ENCODE peak calls at places on chromosomes 7 and 10, in seven cellular contexts. O, V, A, L, H, S and B are unnamed samples.

GRCh38 chr10:116774728-116775151 is 32.4 kb upstream of the HSPA12A start:
- DNase-seq in O (no peak), L (no peak), S (no peak), A (peak; percentile 86), V (no peak), H (no peak), B (no peak)

GRCh38 chr10:62019685-62020361 is 118.3 kb downstream of the ARID5B start:
- DNase-seq in H (no peak), V (no peak), L (no peak), A (no peak), O (no peak), S (no peak), B (no peak)

GRCh38 chr7:154916381-154917213 is 86.3 kb downstream of the PAXIP1 start:
- DNase-seq in S (no peak), V (no peak), L (no peak), A (no peak), O (no peak), H (peak; percentile 59), B (no peak)

GRCh38 chr10:127375423-127375822 is 173.7 kb upstream of the NPS start:
- DNase-seq in A (no peak), V (no peak), L (no peak), S (no peak), O (no peak), H (no peak), B (no peak)

GRCh38 chr10:124264271-124264670 is 154.5 kb downstream of the OAT start:
- DNase-seq in A (no peak), L (no peak), O (no peak), H (peak; percentile 59), V (no peak), S (no peak), B (no peak)

GRCh38 chr10:1567742-1568495 is 169.4 kb downstream of the ADARB2 start:
- DNase-seq in A (no peak), L (no peak), V (no peak), S (no peak), O (no peak), H (peak; percentile 61), B (peak; percentile 9)

GRCh38 chr7:45130910-45131309 is 19.4 kb upstream of the TBRG4 start:
- DNase-seq in L (no peak), A (no peak), S (no peak), O (no peak), V (no peak), H (peak; percentile 35), B (no peak)

GRCh38 chr7:15609287-15609686 is 47.5 kb upstream of the AGMO start:
- DNase-seq in V (no peak), O (no peak), A (no peak), L (no peak), H (no peak), S (no peak), B (no peak)

GRCh38 chr10:69319911-69320316 is 41.6 kb downstream of the HK1 start:
- DNase-seq in V (no peak), H (peak; percentile 76), L (no peak), O (no peak), A (peak; percentile 46), S (peak; percentile 27), B (no peak)

GRCh38 chr10:124916098-124916584 is 25.8 kb upstream of the ZRANB1 start:
- DNase-seq in A (peak; percentile 2), L (peak; percentile 15), V (no peak), H (no peak), O (no peak), S (peak; percentile 26), B (no peak)

GRCh38 chr10:109517748-109518147 is 405.6 kb downstream of the XPNPEP1 start:
- DNase-seq in O (no peak), A (no peak), S (no peak), V (no peak), L (no peak), H (no peak), B (no peak)

GRCh38 chr10:86596266-86596665 is 58.1 kb upstream of the OPN4 start:
- DNase-seq in V (no peak), H (no peak), A (no peak), O (no peak), L (no peak), S (no peak), B (no peak)

GRCh38 chr10:451021-451471 is 238.4 kb downstream of the DIP2C start:
- DNase-seq in A (no peak), L (no peak), H (peak; percentile 89), V (no peak), O (peak; percentile 44), S (peak; percentile 86), B (no peak)

GRCh38 chr10:110495731-110496552 is 1.8 kb upstream of the DUSP5 start:
- DNase-seq in O (no peak), A (peak; percentile 72), H (peak; percentile 83), S (peak; percentile 50), L (peak; percentile 38), V (peak; percentile 46), B (peak; percentile 27)

GRCh38 chr10:49089789-49090595 is 25.3 kb downstream of the VSTM4 start:
- DNase-seq in V (no peak), S (no peak), L (no peak), O (no peak), A (no peak), H (no peak), B (no peak)

GRCh38 chr10:125231116-125231812 is 70.9 kb upstream of the CTBP2 start:
- DNase-seq in V (no peak), L (peak; percentile 39), H (peak; percentile 54), O (no peak), S (no peak), A (peak; percentile 91), B (no peak)

GRCh38 chr7:93279541-93279940 is 47.4 kb downstream of the VPS50 start:
- DNase-seq in L (no peak), V (no peak), O (no peak), A (no peak), H (no peak), S (no peak), B (no peak)

GRCh38 chr7:64872809-64873500 is 30.1 kb upstream of the ZNF273 start:
- DNase-seq in A (no peak), L (no peak), V (no peak), H (no peak), O (no peak), S (no peak), B (no peak)

GRCh38 chr10:29648983-29649268 is 14.2 kb upstream of the SVIL start:
- DNase-seq in S (no peak), L (no peak), O (no peak), V (no peak), H (no peak), A (peak; percentile 29), B (no peak)

GRCh38 chr7:133987582-133987981 is 139.6 kb upstream of the LRGUK start:
- DNase-seq in V (no peak), O (no peak), S (no peak), L (no peak), H (no peak), A (no peak), B (no peak)

GRCh38 chr7:101644879-101645278 is 15.8 kb upstream of the MYL10 start:
- DNase-seq in S (no peak), A (peak; percentile 52), V (no peak), O (no peak), H (no peak), L (no peak), B (no peak)

DNA sequence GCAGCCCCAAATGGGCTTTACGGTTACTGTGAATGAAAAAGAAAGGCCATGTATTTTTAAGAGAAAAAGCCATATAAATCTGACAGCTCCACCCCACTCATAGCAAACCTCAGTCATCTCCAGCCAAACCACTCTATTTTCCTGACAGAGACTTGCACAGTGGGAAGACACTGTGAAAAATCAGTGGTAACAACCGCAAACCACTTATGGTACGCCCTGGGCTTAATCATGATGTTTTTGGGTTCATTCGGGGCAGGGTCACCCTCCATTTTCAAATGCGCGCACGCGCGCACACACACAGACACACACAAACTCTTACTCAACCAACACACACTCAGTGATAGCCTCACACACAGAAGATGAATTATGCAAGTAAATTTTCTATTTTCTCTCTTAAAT is 82.0 kb upstream of the HPS1 start:
- DNase-seq in S (no peak), V (no peak), A (no peak), O (no peak), L (no peak), H (no peak), B (no peak)
- TF ChIP-seq CTCF in S (no peak), V (no peak), A (no peak), O (no peak), L (no peak), H (no peak), B (no peak)

GRCh38 chr10:35501923-35502322 is 103.2 kb upstream of the GJD4 start:
- DNase-seq in V (no peak), H (no peak), S (no peak), A (peak; percentile 57), O (no peak), L (no peak), B (no peak)

GRCh38 chr10:35505241-35505873 is 99.8 kb upstream of the GJD4 start:
- DNase-seq in O (no peak), S (no peak), A (no peak), V (no peak), H (no peak), L (no peak), B (no peak)

GRCh38 chr10:35503548-35503947 is 101.6 kb upstream of the GJD4 start:
- DNase-seq in V (no peak), S (no peak), H (no peak), L (no peak), A (no peak), O (no peak), B (no peak)

GRCh38 chr10:35502697-35503096 is 102.4 kb upstream of the GJD4 start:
- DNase-seq in H (no peak), O (no peak), V (no peak), L (no peak), S (no peak), A (no peak), B (no peak)

DNA sequence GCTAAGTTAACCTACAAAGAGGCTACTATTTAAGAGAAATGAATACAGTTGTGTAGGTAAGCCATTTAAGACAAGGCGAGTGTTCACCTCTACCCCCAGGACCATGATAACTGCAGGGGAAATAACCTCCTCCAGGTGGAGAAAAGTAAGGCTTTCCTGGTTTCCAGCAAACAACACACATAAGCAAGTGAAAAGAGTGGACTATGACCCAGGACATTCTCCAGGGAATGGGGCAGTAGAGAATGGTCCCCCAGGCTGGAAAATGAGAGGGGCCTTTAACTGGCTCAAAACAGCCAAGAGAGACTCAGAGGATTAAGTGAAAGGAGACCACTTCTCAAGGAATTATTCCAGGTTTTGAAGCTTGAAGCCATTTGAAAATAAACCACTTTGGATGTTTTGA is 101.0 kb upstream of the GJD4 start:
- DNase-seq in O (no peak), V (no peak), A (no peak), L (no peak), H (no peak), S (no peak), B (no peak)
- TF ChIP-seq CTCF in O (no peak), V (no peak), A (no peak), L (no peak), H (no peak), S (no peak), B (no peak)

GRCh38 chr10:27724287-27724686 is 21.3 kb downstream of the MKX start:
- DNase-seq in L (no peak), O (no peak), S (no peak), V (no peak), A (peak; percentile 17), H (no peak), B (no peak)
- TF ChIP-seq CTCF in L (no peak), O (no peak), S (no peak), V (no peak), A (peak; percentile 62), H (no peak), B (no peak)

DNA sequence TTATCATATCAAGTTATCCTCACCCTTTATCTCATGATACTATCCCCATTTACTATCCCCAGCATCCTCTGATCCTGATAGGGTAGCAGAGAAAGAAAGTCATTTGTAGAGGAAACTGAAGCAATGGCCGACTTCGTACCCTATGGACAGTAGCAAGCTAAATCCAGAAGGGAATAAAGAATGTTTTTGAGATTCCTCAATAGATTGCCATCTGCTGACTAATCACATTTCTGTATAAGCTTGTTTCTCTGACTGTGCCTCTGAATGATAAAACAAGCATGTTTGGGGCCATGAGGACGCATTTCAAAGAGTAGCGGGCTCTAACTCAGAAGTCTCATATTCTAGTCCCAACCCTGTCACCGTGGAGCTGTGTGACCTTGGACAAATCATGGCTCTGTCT is 13.2 kb upstream of the FAM107B start:
- DNase-seq in O (no peak), V (no peak), H (no peak), S (no peak), L (no peak), A (no peak), B (no peak)
- TF ChIP-seq CTCF in O (no peak), V (no peak), H (no peak), S (no peak), L (no peak), A (no peak), B (no peak)